ENCODE peak calls at places on chromosomes 5 and 9, in eight cellular contexts. S, Y, B, Q, J, H, O and T are unnamed samples.

GRCh38 chr5:66232701-66233100 is 88.6 kb downstream of the SREK1 start:
- DNase-seq in O (no peak), Y (no peak), B (no peak), J (no peak), H (no peak), Q (no peak), S (no peak), T (no peak)

GRCh38 chr5:89885670-89886069 is 523.9 kb downstream of the CETN3 start:
- DNase-seq in Y (no peak), Q (no peak), J (no peak), B (no peak), O (no peak), H (no peak), S (no peak), T (no peak)

GRCh38 chr5:137260820-137261541 is 238.1 kb downstream of the SPOCK1 start:
- DNase-seq in Q (no peak), O (no peak), B (no peak), S (no peak), Y (no peak), H (no peak), J (no peak), T (peak; percentile 72)

GRCh38 chr5:96657068-96657467 is 5.1 kb upstream of the CAST start:
- DNase-seq in B (no peak), Q (no peak), O (no peak), H (peak; percentile 61), S (peak; percentile 70), Y (no peak), J (no peak), T (no peak)

GRCh38 chr5:154211611-154212390 is 21.3 kb downstream of the GALNT10 start:
- DNase-seq in B (no peak), J (no peak), O (no peak), S (no peak), Y (no peak), H (no peak), Q (no peak), T (no peak)

GRCh38 chr5:62197697-62198096 is 108.3 kb upstream of the KIF2A start:
- DNase-seq in Y (no peak), J (no peak), O (no peak), S (no peak), Q (no peak), H (no peak), B (no peak), T (no peak)

GRCh38 chr5:137075163-137075970 is 423.8 kb downstream of the SPOCK1 start:
- DNase-seq in Y (peak; percentile 87), B (peak; percentile 60), Q (peak; percentile 73), S (peak; percentile 77), J (peak; percentile 31), O (peak; percentile 92), H (no peak), T (no peak)

GRCh38 chr9:132798817-132799790 is 79.0 kb downstream of the AK8 start:
- DNase-seq in O (no peak), S (no peak), J (no peak), H (no peak), Q (no peak), Y (peak; percentile 68), B (no peak), T (no peak)

GRCh38 chr9:17394868-17395488 is 183.9 kb upstream of the SH3GL2 start:
- DNase-seq in B (no peak), Q (no peak), S (no peak), Y (no peak), O (no peak), H (no peak), J (no peak), T (no peak)

GRCh38 chr9:4228606-4229005 is 71.3 kb downstream of the GLIS3 start:
- DNase-seq in Y (no peak), J (no peak), H (no peak), B (no peak), O (no peak), Q (no peak), S (peak; percentile 60), T (no peak)

GRCh38 chr9:114072181-114073140 is 5.6 kb downstream of the AMBP start:
- DNase-seq in H (no peak), Q (no peak), J (peak; percentile 41), Y (peak; percentile 83), S (no peak), O (peak; percentile 88), B (no peak), T (no peak)

GRCh38 chr9:14880951-14881465 is 29.2 kb downstream of the FREM1 start:
- DNase-seq in O (no peak), B (no peak), H (no peak), J (no peak), S (no peak), Y (no peak), Q (no peak), T (no peak)

GRCh38 chr5:140321796-140322195 is 18.9 kb upstream of the PFDN1 start:
- DNase-seq in Y (no peak), O (no peak), Q (no peak), J (peak; percentile 58), S (no peak), H (peak; percentile 21), B (peak; percentile 44), T (peak; percentile 92)

GRCh38 chr9:86604741-86605140 is 250.5 kb upstream of the TUT7 start:
- DNase-seq in S (no peak), Y (no peak), B (no peak), O (no peak), J (no peak), Q (no peak), H (no peak), T (no peak)

GRCh38 chr5:23013395-23013994 is 160.4 kb upstream of the CDH12 start:
- DNase-seq in H (no peak), Q (no peak), O (no peak), S (no peak), J (no peak), Y (no peak), B (no peak), T (no peak)

GRCh38 chr5:1726956-1727355 is 72.7 kb downstream of the MRPL36 start:
- DNase-seq in J (no peak), O (no peak), S (no peak), B (peak; percentile 9), H (no peak), Q (no peak), Y (peak; percentile 23), T (no peak)

GRCh38 chr5:116492016-116492623 is 82.5 kb downstream of the SEMA6A start:
- DNase-seq in S (no peak), J (no peak), B (no peak), O (no peak), Y (no peak), H (no peak), Q (no peak), T (peak; percentile 10)

GRCh38 chr5:73985145-73985544 is 359.1 kb downstream of the ARHGEF28 start:
- DNase-seq in O (no peak), S (peak; percentile 31), Y (no peak), B (no peak), J (no peak), Q (no peak), H (no peak), T (peak; percentile 39)

GRCh38 chr9:120933310-120934044 is 6.9 kb upstream of the TRAF1 start:
- DNase-seq in Q (no peak), H (peak; percentile 69), B (no peak), S (no peak), J (no peak), O (no peak), Y (no peak), T (no peak)

GRCh38 chr9:113005777-113006176 is 6.2 kb downstream of the ZNF883 start:
- DNase-seq in Q (no peak), B (no peak), O (no peak), J (no peak), H (no peak), S (no peak), Y (no peak), T (no peak)

GRCh38 chr5:151880304-151880703 is 44.3 kb downstream of the GLRA1 start:
- DNase-seq in Q (no peak), S (no peak), O (no peak), H (no peak), J (peak; percentile 60), Y (no peak), B (no peak), T (no peak)

GRCh38 chr9:105069285-105070065 is 141.5 kb upstream of the ABCA1 start:
- DNase-seq in Y (no peak), Q (no peak), H (no peak), B (no peak), O (no peak), J (no peak), S (peak; percentile 23), T (no peak)

GRCh38 chr9:114048533-114049452 is 29.3 kb downstream of the AMBP start:
- DNase-seq in H (no peak), S (no peak), O (no peak), J (no peak), Q (no peak), B (no peak), Y (no peak), T (no peak)

DNA sequence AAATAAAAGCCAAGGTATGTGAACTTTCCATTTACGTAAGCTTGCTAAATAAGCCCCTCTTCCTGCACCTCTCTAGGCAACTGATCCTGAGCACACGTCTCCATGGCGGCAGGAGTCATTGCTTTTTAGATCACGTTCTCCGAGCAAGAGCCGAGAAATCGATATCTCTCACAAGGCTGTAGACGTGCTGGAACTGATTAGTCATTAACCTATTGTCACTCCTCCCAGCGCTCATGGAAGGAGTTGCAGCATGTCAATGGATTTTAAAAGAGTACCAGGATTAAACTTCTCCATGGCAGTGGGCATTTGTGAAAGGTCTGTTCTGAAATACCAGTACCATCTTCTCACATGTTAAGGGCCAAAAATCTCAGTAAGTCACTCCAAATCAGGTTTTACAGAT is 4.7 kb upstream of the ADCY2 start:
- DNase-seq in Q (no peak), Y (no peak), B (no peak), S (no peak), H (no peak), O (peak; percentile 37), J (no peak), T (peak; percentile 31)
- TF ChIP-seq POLR2A in Q (no peak), Y (no peak), B (no peak), S (no peak), H (no peak), O (no peak), J (no peak), T (no peak)

GRCh38 chr5:142671276-142671675 is 14.6 kb downstream of the FGF1 start:
- DNase-seq in Q (no peak), S (no peak), J (no peak), B (no peak), H (no peak), Y (no peak), O (no peak), T (no peak)
- TF ChIP-seq CTCF in Q (no peak), S (no peak), J (no peak), B (no peak), H (no peak), Y (no peak), O (no peak), T (no peak)

DNA sequence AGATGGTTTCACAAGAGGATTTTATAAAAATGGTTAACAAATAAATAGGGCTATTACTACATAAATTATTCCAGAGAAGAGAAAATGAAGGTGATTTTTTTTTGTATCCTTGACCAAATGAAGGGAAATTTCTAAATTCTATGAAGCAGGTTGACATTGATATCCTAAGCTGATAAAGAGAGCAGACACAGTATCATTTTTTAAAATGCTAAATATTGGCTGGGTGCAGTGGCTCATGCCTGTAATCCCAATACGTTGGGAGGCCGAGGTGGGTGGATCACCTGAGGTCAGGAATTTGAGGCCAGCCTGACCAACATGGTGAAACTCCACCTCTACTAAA is 20.4 kb upstream of the UBTD2 start:
- DNase-seq in Y (no peak), J (no peak), Q (no peak), B (no peak), H (no peak), O (no peak), S (no peak), T (no peak)
- TF ChIP-seq POLR2A in Y (no peak), J (no peak), Q (no peak), B (no peak), H (no peak), O (no peak), S (no peak), T (no peak)

GRCh38 chr5:59842999-59843398 is 50.5 kb downstream of the PDE4D start:
- DNase-seq in H (no peak), B (no peak), Y (no peak), S (no peak), Q (no peak), J (no peak), O (no peak), T (no peak)
- TF ChIP-seq CTCF in H (no peak), B (no peak), Y (no peak), S (no peak), Q (no peak), J (no peak), O (no peak), T (no peak)